ENCODE peak calls at places on chromosomes 3 and 15, in four cellular contexts. S is HCT116, Y is Panc1, J is K562. R is an unnamed sample.

GRCh38 chr3:181726351-181727121 is 14.8 kb downstream of the SOX2 start:
- DNase-seq in S (no peak), J (no peak), Y (no peak), R (no peak)

GRCh38 chr3:127849368-127849767 is 27.1 kb upstream of the MGLL start:
- DNase-seq in Y (no peak), J (no peak), S (no peak), R (no peak)

GRCh38 chr3:52248165-52248541 is 2.6 kb downstream of the PPM1M start:
- DNase-seq in S (no peak), J (no peak), Y (no peak), R (no peak)

GRCh38 chr3:3559786-3560185 is 239.4 kb upstream of the LRRN1 start:
- DNase-seq in Y (no peak), J (no peak), S (no peak), R (no peak)

GRCh38 chr3:55551644-55552043 is 64.5 kb upstream of the WNT5A start:
- DNase-seq in S (no peak), J (no peak), Y (no peak), R (no peak)

GRCh38 chr3:53818221-53819162 is 27.7 kb downstream of the CHDH start:
- DNase-seq in Y (no peak), J (no peak), S (no peak), R (peak; percentile 66)

GRCh38 chr15:71201471-71201870 is 86.2 kb downstream of the THSD4 start:
- DNase-seq in S (no peak), J (no peak), Y (no peak), R (no peak)

GRCh38 chr3:38662544-38662943 is 13.1 kb upstream of the SCN5A start:
- DNase-seq in Y (no peak), S (peak; percentile 62), J (peak; percentile 57), R (peak; percentile 52)

GRCh38 chr3:196969660-196970546 is 1.3 kb upstream of the PIGZ start:
- DNase-seq in S (no peak), J (peak; percentile 82), Y (no peak), R (no peak)

GRCh38 chr3:10816019-10816862 is at the start of gene SLC6A11:
- DNase-seq in S (no peak), Y (no peak), J (no peak), R (peak; percentile 10)

GRCh38 chr15:51128701-51129100 is 34.0 kb upstream of the TNFAIP8L3 start:
- DNase-seq in S (no peak), Y (no peak), J (no peak), R (no peak)

GRCh38 chr15:90665288-90666134 is 51.6 kb upstream of the BLM start:
- DNase-seq in Y (no peak), J (peak; percentile 76), S (peak; percentile 41), R (peak; percentile 21)

DNA sequence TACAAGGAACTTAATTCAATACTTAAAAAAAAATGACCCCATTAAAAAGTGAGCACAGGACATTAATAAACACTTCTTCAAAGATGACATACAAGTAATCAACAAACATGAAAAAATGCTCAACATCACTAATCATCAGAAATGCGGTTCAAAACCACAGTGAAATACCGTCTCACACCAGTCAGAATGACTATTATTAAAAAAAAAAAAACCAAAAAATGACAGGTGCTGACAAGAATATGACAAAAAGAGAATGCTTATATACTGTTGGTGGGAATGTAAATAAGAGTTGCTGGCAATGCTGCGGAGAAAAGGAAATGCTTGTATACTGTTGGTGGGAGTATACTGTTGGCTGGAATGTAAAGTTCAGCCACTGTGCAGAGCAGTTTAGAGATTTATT is 358.3 kb upstream of the CBLB start:
- DNase-seq in S (no peak), Y (no peak), J (no peak), R (no peak)
- TF ChIP-seq TCF7L2 in S (no peak), Y (no peak), J (no peak), R (no peak)

GRCh38 chr3:19348500-19348899 is 200.2 kb downstream of the KCNH8 start:
- DNase-seq in J (no peak), S (no peak), Y (no peak), R (no peak)

GRCh38 chr3:19346734-19347133 is 198.4 kb downstream of the KCNH8 start:
- DNase-seq in Y (no peak), J (no peak), S (no peak), R (no peak)

GRCh38 chr3:19347701-19348100 is 199.4 kb downstream of the KCNH8 start:
- DNase-seq in Y (no peak), J (no peak), S (no peak), R (no peak)

DNA sequence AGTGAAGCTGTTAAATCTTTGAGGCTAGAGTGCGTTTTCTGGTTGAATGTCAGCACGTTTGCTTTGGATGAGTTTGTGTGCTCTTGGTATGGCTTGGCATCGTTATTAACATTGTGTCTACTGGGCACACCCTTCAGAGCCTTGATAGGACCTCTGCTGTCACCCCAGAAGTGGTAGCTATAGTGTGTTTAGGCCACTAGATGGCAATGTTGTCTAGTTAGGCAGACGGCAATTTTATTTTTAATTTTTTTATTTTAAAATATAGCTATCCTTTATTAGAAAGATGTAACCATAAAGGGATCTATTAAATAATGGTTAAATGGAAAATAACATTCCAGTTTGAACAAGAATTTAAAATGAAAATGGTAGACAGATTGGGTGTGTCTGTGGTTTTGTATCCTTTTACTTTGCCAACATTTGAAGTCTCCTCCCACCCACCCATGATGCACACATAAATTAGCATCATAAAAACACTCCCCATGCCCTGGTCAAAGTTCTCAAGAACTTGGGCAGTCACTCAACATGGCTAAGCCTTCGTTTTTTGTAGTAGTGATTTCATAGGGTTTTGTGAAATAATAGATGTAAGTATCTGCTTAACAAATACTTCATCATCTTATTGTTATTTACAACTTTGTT is 200.7 kb downstream of the KCNH8 start:
- DNase-seq in S (peak; percentile 13), J (peak; percentile 16), Y (peak; percentile 17), R (peak; percentile 8)
- TF ChIP-seq TCF7L2 in S (no peak), J (no peak), Y (no peak), R (no peak)

DNA sequence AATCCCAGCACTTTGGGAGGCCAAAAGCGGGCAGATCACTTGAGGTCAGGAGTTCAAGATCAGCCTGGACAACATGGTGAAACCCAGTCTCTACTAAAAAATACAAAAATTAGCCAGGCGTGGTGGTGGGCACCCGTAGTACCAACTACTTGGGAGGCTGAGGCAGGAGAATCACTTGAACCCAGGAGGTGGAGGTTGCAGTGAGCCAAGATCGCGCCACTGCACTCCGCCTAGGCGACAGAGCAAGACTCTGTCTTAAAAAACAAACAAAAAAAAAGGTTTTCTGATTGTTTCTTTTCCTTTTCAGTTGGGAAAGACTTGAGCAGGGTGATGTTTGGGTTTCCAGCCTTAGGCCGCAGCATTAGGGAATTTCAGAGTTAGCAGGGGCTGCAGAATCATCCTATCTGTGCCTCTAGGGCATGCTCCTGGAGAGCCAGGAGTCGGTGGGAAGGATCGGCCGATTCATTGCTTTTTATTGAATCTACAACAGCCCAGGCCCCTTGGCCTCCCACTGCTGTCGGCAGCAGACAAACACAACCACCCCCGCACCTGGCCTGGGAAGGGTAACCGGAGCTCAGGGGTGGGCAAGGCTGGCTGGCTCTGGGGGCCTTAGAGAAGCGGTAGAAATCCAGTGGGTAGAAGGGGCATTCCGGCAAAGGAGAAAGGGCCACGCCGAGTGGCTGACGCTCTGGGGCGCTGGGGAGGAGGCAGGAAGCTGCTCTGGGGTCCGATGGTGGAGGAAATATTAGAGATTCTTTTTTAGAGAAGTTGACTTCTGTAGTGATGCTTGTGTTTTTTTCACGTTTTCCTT is 6.3 kb downstream of the CHAC1 start:
- DNase-seq in S (no peak), Y (no peak), J (no peak), R (no peak)
- TF ChIP-seq TCF7L2 in S (no peak), Y (no peak), J (no peak), R (no peak)

GRCh38 chr15:39596358-39597051 is 15.6 kb downstream of the THBS1 start:
- DNase-seq in S (no peak), J (no peak), Y (no peak), R (no peak)
- TF ChIP-seq TCF7L2 in S (no peak), J (no peak), Y (no peak), R (no peak)

GRCh38 chr3:175526191-175526590 is 667.1 kb downstream of the NAALADL2 start:
- DNase-seq in S (no peak), J (no peak), Y (no peak), R (no peak)

DNA sequence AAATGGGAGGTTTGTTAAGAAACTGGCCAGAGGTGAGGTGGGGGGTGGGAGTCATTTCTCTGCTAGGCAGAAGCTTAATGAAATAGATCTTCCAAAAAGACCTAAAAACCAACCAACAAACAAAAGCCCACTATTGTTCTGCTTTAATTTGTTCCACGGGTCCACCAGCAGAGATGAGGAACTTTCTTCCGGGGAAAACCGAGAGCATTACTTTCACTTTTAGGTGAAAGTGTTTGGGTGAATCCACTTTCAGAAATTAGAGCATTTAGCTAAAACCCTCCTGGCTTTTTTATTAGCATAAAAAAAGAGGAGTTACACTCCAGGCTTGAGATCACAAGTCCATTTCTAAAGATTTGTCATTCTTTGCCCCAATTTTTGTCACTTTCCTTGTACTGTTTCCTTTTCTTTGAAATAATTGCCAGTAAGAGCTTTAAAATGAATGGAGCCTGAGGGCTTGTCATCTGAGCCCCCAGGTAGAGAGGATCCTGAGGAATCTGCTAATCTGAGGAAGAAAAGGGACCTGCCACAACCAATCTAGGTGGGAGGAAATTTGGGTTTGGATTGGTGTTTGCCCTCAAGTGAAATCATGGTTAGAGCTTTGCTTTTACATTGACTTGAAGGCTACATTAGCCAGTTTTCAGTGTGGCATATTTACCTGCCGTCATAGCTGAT is 667.6 kb downstream of the NAALADL2 start:
- DNase-seq in S (no peak), Y (no peak), J (no peak), R (no peak)
- TF ChIP-seq TCF7L2 in S (no peak), Y (no peak), J (no peak), R (no peak)

DNA sequence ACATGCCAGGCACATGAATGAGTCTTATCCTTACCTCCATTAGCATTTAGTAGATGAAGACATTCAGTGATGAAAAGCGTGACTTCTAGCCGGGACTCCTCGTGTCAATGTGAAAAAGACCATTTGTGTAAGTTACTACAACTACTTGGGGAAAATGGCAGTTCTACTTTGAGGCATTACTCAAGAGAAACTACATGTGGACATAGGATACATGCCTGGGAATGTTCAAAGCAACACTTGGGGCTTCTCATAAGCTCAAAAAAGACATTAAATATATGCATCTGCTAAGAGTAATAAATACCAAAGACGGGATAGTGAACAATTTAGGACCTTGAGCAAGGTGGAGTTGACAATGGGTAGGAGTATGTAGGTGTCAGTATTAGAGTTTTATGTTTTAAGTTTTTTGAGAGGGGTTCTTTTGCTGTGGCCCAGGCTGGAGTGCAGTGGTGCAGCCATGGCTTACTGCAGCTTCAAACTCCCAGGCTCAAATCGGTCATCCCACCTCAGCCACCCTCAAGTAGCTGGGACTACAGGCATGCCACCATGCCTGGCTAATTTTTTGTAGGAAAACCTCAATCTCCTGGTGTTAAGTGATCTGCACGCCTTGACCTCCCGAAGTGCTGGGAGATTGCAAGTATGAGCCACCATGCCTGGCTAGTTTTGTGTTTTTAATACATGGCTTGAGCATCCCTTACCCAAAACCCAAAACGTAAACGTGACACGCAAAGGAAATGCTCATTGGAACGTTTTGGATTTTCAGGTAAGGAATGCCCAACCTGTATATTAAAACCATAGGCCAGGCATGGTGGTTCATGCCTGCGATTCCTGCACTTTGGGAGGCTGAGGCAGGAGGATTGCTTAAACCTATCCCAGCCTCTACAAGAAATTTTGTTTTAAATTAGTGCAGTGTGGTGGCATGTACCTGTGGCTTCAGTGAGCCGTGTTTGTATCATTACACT is 3.9 kb downstream of the RPLP1 start:
- DNase-seq in J (peak; percentile 33), S (no peak), Y (no peak), R (no peak)
- TF ChIP-seq TCF7L2 in J (no peak), S (no peak), Y (no peak), R (no peak)